ENCODE peak calls at places on chromosomes 7 and 10, in nine cellular contexts. One of them, this sample, is unnamed.

GRCh38 chr7:945147-945555 is 9.3 kb downstream of the ADAP1 start:
- DNase-seq in RWPE2: peak
- DNase-seq in BJ: no peak
- DNase-seq in neural progenitor cell: no peak
- DNase-seq in adrenal gland: no peak
- DNase-seq in mucosa of descending colon: peak
- DNase-seq in DND-41: no peak
- DNase-seq in neural crest cell: no peak
- DNase-seq in cardiac muscle cell: no peak
- DNase-seq in this sample: no peak

GRCh38 chr7:27689045-27689877 is 26.6 kb upstream of the HIBADH start:
- DNase-seq in RWPE2: no peak
- DNase-seq in BJ: peak
- DNase-seq in neural progenitor cell: peak
- DNase-seq in adrenal gland: peak
- DNase-seq in mucosa of descending colon: no peak
- DNase-seq in DND-41: peak
- DNase-seq in neural crest cell: no peak
- DNase-seq in cardiac muscle cell: peak
- DNase-seq in this sample: no peak

GRCh38 chr10:86952106-86952505 is 5.3 kb downstream of the MMRN2 start:
- DNase-seq in RWPE2: no peak
- DNase-seq in BJ: no peak
- DNase-seq in neural progenitor cell: no peak
- DNase-seq in adrenal gland: no peak
- DNase-seq in mucosa of descending colon: no peak
- DNase-seq in DND-41: no peak
- DNase-seq in neural crest cell: no peak
- DNase-seq in cardiac muscle cell: no peak
- DNase-seq in this sample: no peak

GRCh38 chr10:6039711-6040110 is 22.5 kb downstream of the IL2RA start:
- DNase-seq in RWPE2: no peak
- DNase-seq in BJ: no peak
- DNase-seq in neural progenitor cell: no peak
- DNase-seq in adrenal gland: no peak
- DNase-seq in mucosa of descending colon: no peak
- DNase-seq in DND-41: no peak
- DNase-seq in neural crest cell: no peak
- DNase-seq in cardiac muscle cell: no peak
- DNase-seq in this sample: no peak

GRCh38 chr10:97463363-97464132 is 17.6 kb downstream of the ZDHHC16 start:
- DNase-seq in RWPE2: no peak
- DNase-seq in BJ: peak
- DNase-seq in neural progenitor cell: peak
- DNase-seq in adrenal gland: peak
- DNase-seq in mucosa of descending colon: no peak
- DNase-seq in DND-41: peak
- DNase-seq in neural crest cell: peak
- DNase-seq in cardiac muscle cell: peak
- DNase-seq in this sample: peak

GRCh38 chr10:23994459-23995046 is 214.4 kb upstream of the KIAA1217 start:
- DNase-seq in RWPE2: no peak
- DNase-seq in BJ: no peak
- DNase-seq in neural progenitor cell: peak
- DNase-seq in adrenal gland: peak
- DNase-seq in mucosa of descending colon: peak
- DNase-seq in DND-41: peak
- DNase-seq in neural crest cell: peak
- DNase-seq in cardiac muscle cell: peak
- DNase-seq in this sample: peak

GRCh38 chr7:47502240-47502877 is 79.6 kb downstream of the TNS3 start:
- DNase-seq in RWPE2: no peak
- DNase-seq in BJ: no peak
- DNase-seq in neural progenitor cell: no peak
- DNase-seq in adrenal gland: no peak
- DNase-seq in mucosa of descending colon: peak
- DNase-seq in DND-41: no peak
- DNase-seq in neural crest cell: no peak
- DNase-seq in cardiac muscle cell: no peak
- DNase-seq in this sample: no peak

GRCh38 chr10:3074145-3074665 is 6.9 kb downstream of the PFKP start:
- DNase-seq in RWPE2: no peak
- DNase-seq in BJ: no peak
- DNase-seq in neural progenitor cell: no peak
- DNase-seq in adrenal gland: no peak
- DNase-seq in mucosa of descending colon: no peak
- DNase-seq in DND-41: no peak
- DNase-seq in neural crest cell: no peak
- DNase-seq in cardiac muscle cell: no peak
- DNase-seq in this sample: no peak

GRCh38 chr10:15439381-15439837 is 68.3 kb upstream of the FAM171A1 start:
- DNase-seq in RWPE2: no peak
- DNase-seq in BJ: no peak
- DNase-seq in neural progenitor cell: peak
- DNase-seq in adrenal gland: peak
- DNase-seq in mucosa of descending colon: no peak
- DNase-seq in DND-41: no peak
- DNase-seq in neural crest cell: no peak
- DNase-seq in cardiac muscle cell: peak
- DNase-seq in this sample: no peak
- TF ChIP-seq CTCF in RWPE2: peak
- TF ChIP-seq CTCF in BJ: peak
- TF ChIP-seq CTCF in neural progenitor cell: peak
- TF ChIP-seq CTCF in adrenal gland: peak
- TF ChIP-seq CTCF in mucosa of descending colon: no peak
- TF ChIP-seq CTCF in DND-41: no peak
- TF ChIP-seq CTCF in neural crest cell: peak
- TF ChIP-seq CTCF in cardiac muscle cell: peak
- TF ChIP-seq CTCF in this sample: no peak

GRCh38 chr7:111753968-111754367 is 191.7 kb upstream of the IMMP2L start:
- DNase-seq in RWPE2: no peak
- DNase-seq in BJ: no peak
- DNase-seq in neural progenitor cell: no peak
- DNase-seq in adrenal gland: no peak
- DNase-seq in mucosa of descending colon: no peak
- DNase-seq in DND-41: no peak
- DNase-seq in neural crest cell: no peak
- DNase-seq in cardiac muscle cell: peak
- DNase-seq in this sample: no peak

GRCh38 chr7:111752022-111752582 is 189.8 kb upstream of the IMMP2L start:
- DNase-seq in RWPE2: no peak
- DNase-seq in BJ: no peak
- DNase-seq in neural progenitor cell: peak
- DNase-seq in adrenal gland: peak
- DNase-seq in mucosa of descending colon: peak
- DNase-seq in DND-41: peak
- DNase-seq in neural crest cell: peak
- DNase-seq in cardiac muscle cell: peak
- DNase-seq in this sample: peak

GRCh38 chr7:111749625-111750024 is 187.3 kb upstream of the IMMP2L start:
- DNase-seq in RWPE2: no peak
- DNase-seq in BJ: no peak
- DNase-seq in neural progenitor cell: no peak
- DNase-seq in adrenal gland: no peak
- DNase-seq in mucosa of descending colon: no peak
- DNase-seq in DND-41: no peak
- DNase-seq in neural crest cell: no peak
- DNase-seq in cardiac muscle cell: no peak
- DNase-seq in this sample: no peak

GRCh38 chr7:111750168-111750715 is 187.9 kb upstream of the IMMP2L start:
- DNase-seq in RWPE2: no peak
- DNase-seq in BJ: no peak
- DNase-seq in neural progenitor cell: no peak
- DNase-seq in adrenal gland: no peak
- DNase-seq in mucosa of descending colon: no peak
- DNase-seq in DND-41: no peak
- DNase-seq in neural crest cell: no peak
- DNase-seq in cardiac muscle cell: no peak
- DNase-seq in this sample: no peak

GRCh38 chr7:111750878-111751277 is 188.6 kb upstream of the IMMP2L start:
- DNase-seq in RWPE2: no peak
- DNase-seq in BJ: no peak
- DNase-seq in neural progenitor cell: no peak
- DNase-seq in adrenal gland: no peak
- DNase-seq in mucosa of descending colon: no peak
- DNase-seq in DND-41: no peak
- DNase-seq in neural crest cell: no peak
- DNase-seq in cardiac muscle cell: no peak
- DNase-seq in this sample: no peak
- TF ChIP-seq CTCF in RWPE2: no peak
- TF ChIP-seq CTCF in BJ: no peak
- TF ChIP-seq CTCF in neural progenitor cell: no peak
- TF ChIP-seq CTCF in adrenal gland: no peak
- TF ChIP-seq CTCF in mucosa of descending colon: no peak
- TF ChIP-seq CTCF in DND-41: no peak
- TF ChIP-seq CTCF in neural crest cell: no peak
- TF ChIP-seq CTCF in cardiac muscle cell: no peak
- TF ChIP-seq CTCF in this sample: no peak

GRCh38 chr10:49593998-49594397 is 16.1 kb upstream of the SLC18A3 start:
- DNase-seq in RWPE2: no peak
- DNase-seq in BJ: no peak
- DNase-seq in neural progenitor cell: no peak
- DNase-seq in adrenal gland: no peak
- DNase-seq in mucosa of descending colon: no peak
- DNase-seq in DND-41: no peak
- DNase-seq in neural crest cell: no peak
- DNase-seq in cardiac muscle cell: no peak
- DNase-seq in this sample: no peak

GRCh38 chr10:49593564-49593875 is 16.6 kb upstream of the SLC18A3 start:
- DNase-seq in RWPE2: no peak
- DNase-seq in BJ: no peak
- DNase-seq in neural progenitor cell: no peak
- DNase-seq in adrenal gland: no peak
- DNase-seq in mucosa of descending colon: no peak
- DNase-seq in DND-41: no peak
- DNase-seq in neural crest cell: no peak
- DNase-seq in cardiac muscle cell: no peak
- DNase-seq in this sample: no peak

GRCh38 chr10:49595003-49595712 is 15.0 kb upstream of the SLC18A3 start:
- DNase-seq in RWPE2: no peak
- DNase-seq in BJ: no peak
- DNase-seq in neural progenitor cell: no peak
- DNase-seq in adrenal gland: no peak
- DNase-seq in mucosa of descending colon: no peak
- DNase-seq in DND-41: no peak
- DNase-seq in neural crest cell: no peak
- DNase-seq in cardiac muscle cell: no peak
- DNase-seq in this sample: no peak

GRCh38 chr10:49595713-49596492 is 14.2 kb upstream of the SLC18A3 start:
- DNase-seq in RWPE2: no peak
- DNase-seq in BJ: no peak
- DNase-seq in neural progenitor cell: no peak
- DNase-seq in adrenal gland: no peak
- DNase-seq in mucosa of descending colon: no peak
- DNase-seq in DND-41: no peak
- DNase-seq in neural crest cell: no peak
- DNase-seq in cardiac muscle cell: no peak
- DNase-seq in this sample: no peak

DNA sequence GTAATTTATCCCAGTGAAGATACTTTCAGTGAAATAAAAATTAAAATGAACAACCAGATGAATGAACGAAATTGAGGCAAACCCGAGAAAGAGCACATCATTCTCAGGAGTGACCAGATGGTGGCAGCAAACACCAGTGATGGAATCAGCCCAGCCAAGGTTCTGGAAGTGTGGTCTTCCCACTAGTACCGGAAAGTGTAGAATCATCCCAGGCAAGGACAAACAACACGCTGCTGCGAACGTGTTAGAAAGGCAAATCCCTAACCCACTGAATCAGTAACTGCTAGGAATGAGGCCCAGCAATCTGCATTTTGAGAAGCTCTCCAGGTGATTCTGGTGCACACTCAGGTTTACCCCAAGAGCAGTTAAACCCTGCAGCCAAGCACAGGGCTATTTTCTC is 15.5 kb upstream of the SLC18A3 start:
- DNase-seq in RWPE2: no peak
- DNase-seq in BJ: no peak
- DNase-seq in neural progenitor cell: peak
- DNase-seq in adrenal gland: peak
- DNase-seq in mucosa of descending colon: no peak
- DNase-seq in DND-41: peak
- DNase-seq in neural crest cell: peak
- DNase-seq in cardiac muscle cell: peak
- DNase-seq in this sample: peak
- TF ChIP-seq CTCF in RWPE2: peak
- TF ChIP-seq CTCF in BJ: peak
- TF ChIP-seq CTCF in neural progenitor cell: peak
- TF ChIP-seq CTCF in adrenal gland: peak
- TF ChIP-seq CTCF in mucosa of descending colon: peak
- TF ChIP-seq CTCF in DND-41: peak
- TF ChIP-seq CTCF in neural crest cell: peak
- TF ChIP-seq CTCF in cardiac muscle cell: peak
- TF ChIP-seq CTCF in this sample: peak

DNA sequence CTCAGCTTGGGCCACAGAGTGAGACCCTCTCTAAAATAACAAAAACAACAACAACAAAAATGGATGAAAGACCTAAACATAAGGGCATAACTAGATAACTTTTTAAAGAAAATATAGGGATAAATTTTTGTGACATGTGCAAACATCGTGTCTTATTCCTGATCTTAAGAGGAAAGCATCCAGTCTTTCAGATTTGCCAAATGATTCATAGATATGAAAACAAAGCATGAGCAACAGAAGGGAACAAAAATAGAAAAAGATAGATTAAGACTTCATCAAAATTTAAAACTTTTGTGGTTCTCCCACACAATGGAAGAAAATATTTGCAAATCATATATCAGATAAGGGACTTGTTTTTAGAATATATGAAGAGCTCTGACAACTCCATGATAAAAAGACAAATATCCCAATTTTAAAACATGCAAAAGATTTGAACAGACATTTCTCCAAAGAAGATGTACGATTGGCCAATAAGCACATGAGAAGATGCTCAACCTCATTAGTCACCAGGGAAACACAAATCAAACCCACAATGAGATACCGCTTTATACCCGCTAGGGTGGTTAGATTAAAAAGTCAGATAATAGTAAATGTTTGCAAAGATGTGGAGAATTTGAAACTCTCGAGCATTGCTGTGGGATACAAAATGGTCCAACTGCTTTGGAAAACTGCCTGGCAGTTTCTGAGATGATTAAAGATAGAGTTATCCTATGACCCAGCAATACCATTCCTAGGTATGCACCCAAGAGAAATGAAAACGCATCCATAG is 20.3 kb downstream of the PPIF start:
- DNase-seq in RWPE2: no peak
- DNase-seq in BJ: no peak
- DNase-seq in neural progenitor cell: no peak
- DNase-seq in adrenal gland: no peak
- DNase-seq in mucosa of descending colon: no peak
- DNase-seq in DND-41: no peak
- DNase-seq in neural crest cell: no peak
- DNase-seq in cardiac muscle cell: peak
- DNase-seq in this sample: no peak
- TF ChIP-seq CTCF in RWPE2: no peak
- TF ChIP-seq CTCF in BJ: no peak
- TF ChIP-seq CTCF in neural progenitor cell: no peak
- TF ChIP-seq CTCF in adrenal gland: no peak
- TF ChIP-seq CTCF in mucosa of descending colon: no peak
- TF ChIP-seq CTCF in DND-41: no peak
- TF ChIP-seq CTCF in neural crest cell: no peak
- TF ChIP-seq CTCF in cardiac muscle cell: no peak
- TF ChIP-seq CTCF in this sample: no peak

This sample was measured in glutamatergic neuron.